ENCODE peak calls at places on chromosomes 6 and 20, in seven cellular contexts. S is prostate gland; N is cardiac muscle cell; R is CD4-positive, alpha-beta memory T cell; A is left ventricle myocardium inferior; X is OCI-LY7; K is fibroblast of lung. Y is an unnamed sample. For H3K4me1, the result is how much of the 10 kb centered on the place peaks cover.

GRCh38 chr6:28380381-28380780 is 19.2 kb downstream of the ZSCAN12 start:
- DNase-seq in X (no peak), K (peak), R (no peak), S (no peak), A (no peak), N (no peak), Y (no peak)

GRCh38 chr6:154907293-154907692 is 87.8 kb upstream of the TIAM2 start:
- DNase-seq in X (no peak), A (no peak), K (peak), R (no peak), N (no peak), S (no peak), Y (no peak)

GRCh38 chr20:61871913-61872312 is 193.8 kb downstream of the TAF4 start:
- DNase-seq in S (no peak), K (no peak), X (no peak), R (no peak), N (no peak), A (no peak), Y (no peak)

GRCh38 chr20:24158271-24158670 is 169.7 kb upstream of the GGTLC1 start:
- DNase-seq in S (no peak), R (no peak), K (no peak), N (no peak), X (no peak), A (no peak), Y (peak)

GRCh38 chr6:130421567-130421966 is 55.8 kb downstream of the TMEM200A start:
- DNase-seq in N (no peak), K (peak), A (no peak), S (no peak), R (no peak), X (no peak), Y (no peak)

GRCh38 chr20:62357681-62358080 is 9.4 kb downstream of the LAMA5 start:
- DNase-seq in R (no peak), S (no peak), K (no peak), A (peak), N (no peak), X (no peak), Y (no peak)

GRCh38 chr6:157443066-157443800 is 62.2 kb downstream of the ZDHHC14 start:
- DNase-seq in R (no peak), K (peak), X (no peak), S (no peak), N (no peak), A (no peak), Y (no peak)

GRCh38 chr6:136582702-136583471 is 32.7 kb upstream of the MAP7 start:
- DNase-seq in K (peak), A (no peak), N (no peak), S (no peak), R (no peak), X (peak), Y (peak)

GRCh38 chr20:25286917-25287316 is 39.0 kb downstream of the PYGB start:
- DNase-seq in N (no peak), A (peak), K (no peak), S (no peak), R (peak), X (no peak), Y (no peak)

GRCh38 chr6:166005846-166006592 is 161.6 kb downstream of the TBXT start:
- DNase-seq in S (no peak), K (peak), R (no peak), A (peak), X (no peak), N (peak), Y (peak)

GRCh38 chr6:167839755-167840154 is 13.0 kb downstream of the AFDN start:
- DNase-seq in R (no peak), K (no peak), N (no peak), S (no peak), X (no peak), A (no peak), Y (peak)

GRCh38 chr20:43909720-43910119 is 4.9 kb upstream of the TOX2 start:
- DNase-seq in A (no peak), K (no peak), S (no peak), N (no peak), R (no peak), X (no peak), Y (no peak)

GRCh38 chr6:87378947-87379346 is 28.8 kb upstream of the CFAP206 start:
- DNase-seq in K (no peak), X (no peak), A (no peak), N (no peak), R (no peak), S (no peak), Y (peak)

GRCh38 chr6:134379086-134379485 is 61.2 kb upstream of the SGK1 start:
- DNase-seq in A (no peak), R (peak), X (no peak), N (no peak), S (peak), K (no peak), Y (no peak)

GRCh38 chr6:124888581-124889371 is 73.5 kb upstream of the RNF217 start:
- DNase-seq in N (no peak), K (peak), S (no peak), R (no peak), X (no peak), A (no peak), Y (peak)

GRCh38 chr6:26045939-26046368 is 41.3 kb upstream of the HFE start:
- DNase-seq in X (peak), N (no peak), K (no peak), A (no peak), S (no peak), R (no peak), Y (peak)

GRCh38 chr6:94065707-94066337 is 646.5 kb upstream of the EPHA7 start:
- DNase-seq in K (no peak), R (no peak), A (no peak), N (no peak), X (no peak), S (no peak), Y (peak)

GRCh38 chr6:79463721-79464120 is 73.5 kb downstream of the LCA5 start:
- DNase-seq in K (peak), X (no peak), A (no peak), S (no peak), N (no peak), R (no peak), Y (no peak)

GRCh38 chr6:1890071-1890470 is 280.4 kb downstream of the FOXC1 start:
- DNase-seq in N (no peak), A (no peak), S (no peak), X (no peak), K (peak), R (no peak), Y (no peak)

GRCh38 chr6:25351485-25351884 is 72.3 kb downstream of the CARMIL1 start:
- DNase-seq in R (no peak), X (no peak), A (no peak), K (no peak), S (no peak), N (no peak), Y (no peak)

GRCh38 chr20:35145141-35145564 is 2.0 kb downstream of the EDEM2 start:
- DNase-seq in A (no peak), K (peak), N (peak), S (peak), R (peak), X (peak), Y (peak)

GRCh38 chr6:125154184-125155135 is 887 bp downstream of the TPD52L1 start:
- DNase-seq in S (peak), R (no peak), K (peak), X (peak), A (no peak), N (peak), Y (peak)

GRCh38 chr6:150072201-150072600 is 3.3 kb upstream of the ULBP3 start:
- DNase-seq in N (no peak), A (no peak), R (peak), S (peak), X (peak), K (peak), Y (no peak)

GRCh38 chr6:52503344-52503747 is 73.5 kb downstream of the TRAM2 start:
- DNase-seq in N (peak), X (no peak), S (no peak), K (peak), A (peak), R (no peak), Y (no peak)

GRCh38 chr6:52504778-52505127 is 72.1 kb downstream of the TRAM2 start:
- DNase-seq in A (no peak), S (no peak), N (no peak), K (no peak), X (no peak), R (no peak), Y (no peak)

GRCh38 chr6:52500268-52501129 is 76.4 kb downstream of the TRAM2 start:
- DNase-seq in K (no peak), A (peak), N (no peak), R (no peak), S (no peak), X (no peak), Y (no peak)

GRCh38 chr6:52503853-52504777 is 72.7 kb downstream of the TRAM2 start:
- DNase-seq in X (no peak), S (peak), R (no peak), A (peak), K (peak), N (no peak), Y (no peak)

GRCh38 chr6:52502306-52503029 is 74.4 kb downstream of the TRAM2 start:
- DNase-seq in S (no peak), K (no peak), A (no peak), R (no peak), N (no peak), X (no peak), Y (no peak)
- H3K4me1 ChIP-seq in S (under half), K (under half), A (half or more), R (under half), N (under half), X (under half), Y (under half)

DNA sequence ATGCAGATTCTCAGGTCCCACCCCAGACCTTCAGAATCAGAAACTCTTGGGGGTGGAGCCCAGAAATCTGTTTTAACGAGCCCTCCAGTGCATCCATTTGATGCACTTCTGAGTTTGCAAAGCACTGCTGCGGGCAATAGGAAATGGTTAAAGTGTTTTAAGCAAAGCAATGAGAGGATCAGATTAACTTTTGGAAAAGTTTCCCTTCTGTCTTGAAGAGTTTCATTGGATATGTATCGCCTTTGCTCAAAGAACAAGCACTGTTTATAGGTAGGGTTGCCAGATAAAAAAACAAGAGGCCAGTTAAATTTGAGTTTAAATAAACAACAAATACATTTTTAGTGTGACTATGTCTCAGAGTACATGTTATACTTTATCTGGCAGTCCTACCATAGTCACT is 226.0 kb downstream of the BMP7 start:
- DNase-seq in R (no peak), S (no peak), A (no peak), X (no peak), N (no peak), K (no peak), Y (no peak)
- H3K4me1 ChIP-seq in R (under half), S (under half), A (under half), X (under half), N (under half), K (under half), Y (under half)

GRCh38 chr6:110878751-110879539 is 4.4 kb downstream of the AMD1 start:
- DNase-seq in X (peak), R (peak), S (peak), K (no peak), A (no peak), N (peak), Y (peak)

GRCh38 chr6:110884321-110884720 is 9.7 kb downstream of the AMD1 start:
- DNase-seq in K (no peak), R (no peak), S (no peak), N (no peak), X (no peak), A (no peak), Y (no peak)

GRCh38 chr6:110880651-110881050 is 6.1 kb downstream of the AMD1 start:
- DNase-seq in R (no peak), X (no peak), K (no peak), S (no peak), N (no peak), A (no peak), Y (no peak)

GRCh38 chr6:110882824-110883554 is 8.4 kb downstream of the AMD1 start:
- DNase-seq in K (no peak), S (no peak), X (no peak), R (no peak), A (no peak), N (no peak), Y (no peak)

GRCh38 chr6:110881929-110882629 is 7.5 kb downstream of the AMD1 start:
- DNase-seq in N (no peak), R (no peak), S (no peak), X (no peak), K (no peak), A (no peak), Y (no peak)
- H3K4me1 ChIP-seq in N (half or more), R (half or more), S (under half), X (half or more), K (under half), A (half or more), Y (half or more)

GRCh38 chr6:22240025-22240424 is 56.8 kb downstream of the PRL start:
- DNase-seq in A (no peak), K (no peak), S (no peak), R (no peak), N (no peak), X (no peak), Y (no peak)

GRCh38 chr6:22231050-22231449 is 65.8 kb downstream of the PRL start:
- DNase-seq in R (no peak), A (no peak), N (no peak), X (no peak), K (no peak), S (no peak), Y (no peak)

GRCh38 chr6:22231616-22232015 is 65.2 kb downstream of the PRL start:
- DNase-seq in R (no peak), N (no peak), X (no peak), A (no peak), S (no peak), K (peak), Y (no peak)

GRCh38 chr6:22239261-22239660 is 57.6 kb downstream of the PRL start:
- DNase-seq in R (no peak), K (no peak), X (no peak), S (no peak), A (no peak), N (no peak), Y (no peak)

DNA sequence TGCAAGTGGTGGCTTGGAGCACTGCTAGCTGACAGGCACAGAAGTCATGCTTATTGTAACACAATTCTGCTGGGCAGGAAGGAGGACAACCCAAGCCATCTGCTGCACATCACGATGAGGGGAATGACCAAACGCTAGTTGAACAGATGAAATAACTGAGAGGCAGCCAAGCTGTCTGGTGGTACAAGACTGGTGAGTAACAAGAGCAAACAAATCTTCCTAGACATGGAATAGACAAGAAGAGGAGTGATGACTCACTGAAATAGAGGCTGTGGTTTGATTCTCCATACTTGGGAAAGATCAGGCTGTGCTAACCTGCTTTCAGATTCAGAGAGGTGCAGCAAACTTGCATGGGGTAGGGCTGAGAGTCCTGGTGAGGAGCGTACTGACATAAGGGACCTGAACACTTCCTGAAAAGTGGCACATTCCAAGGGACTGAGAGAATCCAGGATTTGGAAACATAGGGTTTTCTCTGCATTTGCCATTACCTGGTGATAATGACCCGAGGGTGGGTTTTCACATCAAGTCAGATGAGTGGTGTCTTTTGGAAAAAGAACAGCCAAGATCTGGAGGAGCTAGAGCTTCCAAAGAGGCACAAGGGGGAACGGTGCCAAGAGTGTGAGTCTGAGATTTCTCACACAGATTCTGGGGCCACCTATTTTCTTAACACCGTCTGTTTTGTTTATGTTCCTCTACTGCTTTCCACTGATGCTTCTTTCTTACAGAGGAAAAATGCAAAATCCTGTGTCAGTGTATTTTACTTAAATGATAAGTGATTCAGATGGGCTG is 60.0 kb downstream of the PRL start:
- DNase-seq in K (peak), A (no peak), S (no peak), X (no peak), N (no peak), R (no peak), Y (no peak)
- H3K4me1 ChIP-seq in K (under half), A (under half), S (under half), X (under half), N (under half), R (under half), Y (under half)

GRCh38 chr20:50541606-50542041 is 31.4 kb downstream of the PTPN1 start:
- DNase-seq in S (no peak), N (no peak), X (peak), K (no peak), A (no peak), R (no peak), Y (no peak)
- H3K4me1 ChIP-seq in S (under half), N (under half), X (half or more), K (under half), A (half or more), R (half or more), Y (under half)

GRCh38 chr20:12171927-12172581 is 254.4 kb downstream of the BTBD3 start:
- DNase-seq in X (no peak), A (no peak), S (no peak), N (peak), R (no peak), K (peak), Y (no peak)
- H3K4me1 ChIP-seq in X (under half), A (under half), S (under half), N (under half), R (under half), K (under half), Y (under half)

DNA sequence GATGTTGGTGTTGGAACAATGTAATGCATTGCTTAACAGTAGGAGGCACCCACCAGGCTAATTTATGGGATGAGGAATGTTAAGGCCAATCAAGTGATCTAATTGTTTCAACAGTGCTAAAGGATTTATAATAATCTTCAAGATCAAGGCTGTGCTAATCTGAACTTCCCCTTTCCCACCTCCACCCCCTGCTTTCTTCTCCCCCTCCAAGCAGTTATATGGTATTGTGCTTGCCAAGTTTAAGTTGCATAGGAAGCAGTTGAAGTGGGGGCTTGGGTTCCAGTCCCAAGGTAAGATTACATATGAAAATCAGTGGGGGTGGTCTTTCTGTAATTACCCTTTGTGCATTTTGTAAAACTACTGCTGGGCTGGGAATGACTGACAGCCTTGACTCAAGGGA is 89.3 kb upstream of the BACH2 start:
- DNase-seq in R (no peak), N (no peak), A (no peak), X (peak), K (no peak), S (no peak), Y (peak)
- H3K4me1 ChIP-seq in R (under half), N (under half), A (under half), X (half or more), K (under half), S (under half), Y (under half)

GRCh38 chr6:74356385-74356784 is 660.4 kb downstream of the CD109 start:
- DNase-seq in X (no peak), R (no peak), N (no peak), S (no peak), A (no peak), K (peak), Y (peak)
- H3K4me1 ChIP-seq in X (under half), R (under half), N (under half), S (under half), A (under half), K (under half), Y (under half)